ENCODE peak calls at places on chromosomes 7 and 10, in seven cellular contexts. One of them, this sample, is unnamed.

GRCh38 chr10:86782691-86783418 is 26.4 kb downstream of the BMPR1A start:
- DNase-seq in IMR-90: no peak
- DNase-seq in heart left ventricle: no peak
- DNase-seq in GM12892: no peak
- DNase-seq in tibial nerve: no peak
- DNase-seq in ovary: no peak
- DNase-seq in transverse colon: no peak
- DNase-seq in this sample: no peak

GRCh38 chr7:143958781-143959180 is 4.1 kb downstream of the OR2F1 start:
- DNase-seq in IMR-90: peak; percentile 39
- DNase-seq in heart left ventricle: no peak
- DNase-seq in GM12892: no peak
- DNase-seq in tibial nerve: no peak
- DNase-seq in ovary: no peak
- DNase-seq in transverse colon: no peak
- DNase-seq in this sample: no peak

GRCh38 chr7:8442814-8443304 is 9.4 kb downstream of the NXPH1 start:
- DNase-seq in IMR-90: no peak
- DNase-seq in heart left ventricle: peak; percentile 37
- DNase-seq in GM12892: no peak
- DNase-seq in tibial nerve: no peak
- DNase-seq in ovary: no peak
- DNase-seq in transverse colon: no peak
- DNase-seq in this sample: peak; percentile 73

GRCh38 chr7:12565873-12566272 is 4.6 kb upstream of the SCIN start:
- DNase-seq in IMR-90: no peak
- DNase-seq in heart left ventricle: no peak
- DNase-seq in GM12892: no peak
- DNase-seq in tibial nerve: no peak
- DNase-seq in ovary: no peak
- DNase-seq in transverse colon: no peak
- DNase-seq in this sample: no peak

GRCh38 chr7:13336227-13336626 is 648.8 kb downstream of the ARL4A start:
- DNase-seq in IMR-90: peak; percentile 29
- DNase-seq in heart left ventricle: no peak
- DNase-seq in GM12892: no peak
- DNase-seq in tibial nerve: no peak
- DNase-seq in ovary: no peak
- DNase-seq in transverse colon: no peak
- DNase-seq in this sample: no peak

GRCh38 chr10:113585949-113586348 is 33.1 kb downstream of the HABP2 start:
- DNase-seq in IMR-90: no peak
- DNase-seq in heart left ventricle: no peak
- DNase-seq in GM12892: no peak
- DNase-seq in tibial nerve: no peak
- DNase-seq in ovary: no peak
- DNase-seq in transverse colon: no peak
- DNase-seq in this sample: no peak

GRCh38 chr7:98988641-98989040 is 110.3 kb downstream of the TRRAP start:
- DNase-seq in IMR-90: no peak
- DNase-seq in heart left ventricle: no peak
- DNase-seq in GM12892: no peak
- DNase-seq in tibial nerve: no peak
- DNase-seq in ovary: no peak
- DNase-seq in transverse colon: no peak
- DNase-seq in this sample: peak; percentile 38

GRCh38 chr10:35912615-35913170 is 270.6 kb upstream of the FZD8 start:
- DNase-seq in IMR-90: peak; percentile 82
- DNase-seq in heart left ventricle: no peak
- DNase-seq in GM12892: no peak
- DNase-seq in tibial nerve: no peak
- DNase-seq in ovary: no peak
- DNase-seq in transverse colon: no peak
- DNase-seq in this sample: no peak

GRCh38 chr10:121413951-121414350 is 184.3 kb downstream of the FGFR2 start:
- DNase-seq in IMR-90: no peak
- DNase-seq in heart left ventricle: no peak
- DNase-seq in GM12892: no peak
- DNase-seq in tibial nerve: no peak
- DNase-seq in ovary: no peak
- DNase-seq in transverse colon: no peak
- DNase-seq in this sample: no peak

GRCh38 chr7:23136216-23136615 is 30.6 kb downstream of the KLHL7 start:
- DNase-seq in IMR-90: peak; percentile 72
- DNase-seq in heart left ventricle: no peak
- DNase-seq in GM12892: no peak
- DNase-seq in tibial nerve: no peak
- DNase-seq in ovary: no peak
- DNase-seq in transverse colon: no peak
- DNase-seq in this sample: no peak

GRCh38 chr10:102581401-102581800 is 62.9 kb upstream of the TRIM8 start:
- DNase-seq in IMR-90: no peak
- DNase-seq in heart left ventricle: no peak
- DNase-seq in GM12892: no peak
- DNase-seq in tibial nerve: no peak
- DNase-seq in ovary: no peak
- DNase-seq in transverse colon: no peak
- DNase-seq in this sample: no peak

GRCh38 chr10:27319752-27320561 is 79.4 kb upstream of the ACBD5 start:
- DNase-seq in IMR-90: peak; percentile 6
- DNase-seq in heart left ventricle: peak; percentile 50
- DNase-seq in GM12892: peak; percentile 32
- DNase-seq in tibial nerve: peak; percentile 58
- DNase-seq in ovary: no peak
- DNase-seq in transverse colon: peak; percentile 49
- DNase-seq in this sample: peak; percentile 52

GRCh38 chr7:73876361-73876760 is 15.4 kb downstream of the TMEM270 start:
- DNase-seq in IMR-90: no peak
- DNase-seq in heart left ventricle: no peak
- DNase-seq in GM12892: no peak
- DNase-seq in tibial nerve: no peak
- DNase-seq in ovary: no peak
- DNase-seq in transverse colon: no peak
- DNase-seq in this sample: no peak

GRCh38 chr10:99660662-99661369 is 1.5 kb downstream of the ENTPD7 start:
- DNase-seq in IMR-90: peak; percentile 14
- DNase-seq in heart left ventricle: no peak
- DNase-seq in GM12892: no peak
- DNase-seq in tibial nerve: no peak
- DNase-seq in ovary: no peak
- DNase-seq in transverse colon: no peak
- DNase-seq in this sample: no peak

GRCh38 chr10:99659868-99660366 is 608 bp downstream of the ENTPD7 start:
- DNase-seq in IMR-90: no peak
- DNase-seq in heart left ventricle: no peak
- DNase-seq in GM12892: no peak
- DNase-seq in tibial nerve: no peak
- DNase-seq in ovary: no peak
- DNase-seq in transverse colon: peak; percentile 11
- DNase-seq in this sample: no peak

GRCh38 chr10:99661370-99661749 is 2.1 kb downstream of the ENTPD7 start:
- DNase-seq in IMR-90: peak; percentile 93
- DNase-seq in heart left ventricle: no peak
- DNase-seq in GM12892: no peak
- DNase-seq in tibial nerve: no peak
- DNase-seq in ovary: no peak
- DNase-seq in transverse colon: no peak
- DNase-seq in this sample: no peak

GRCh38 chr10:99658622-99659030 is 683 bp upstream of the ENTPD7 start:
- DNase-seq in IMR-90: peak; percentile 55
- DNase-seq in heart left ventricle: peak; percentile 18
- DNase-seq in GM12892: no peak
- DNase-seq in tibial nerve: no peak
- DNase-seq in ovary: peak; percentile 34
- DNase-seq in transverse colon: peak; percentile 68
- DNase-seq in this sample: peak; percentile 72

DNA sequence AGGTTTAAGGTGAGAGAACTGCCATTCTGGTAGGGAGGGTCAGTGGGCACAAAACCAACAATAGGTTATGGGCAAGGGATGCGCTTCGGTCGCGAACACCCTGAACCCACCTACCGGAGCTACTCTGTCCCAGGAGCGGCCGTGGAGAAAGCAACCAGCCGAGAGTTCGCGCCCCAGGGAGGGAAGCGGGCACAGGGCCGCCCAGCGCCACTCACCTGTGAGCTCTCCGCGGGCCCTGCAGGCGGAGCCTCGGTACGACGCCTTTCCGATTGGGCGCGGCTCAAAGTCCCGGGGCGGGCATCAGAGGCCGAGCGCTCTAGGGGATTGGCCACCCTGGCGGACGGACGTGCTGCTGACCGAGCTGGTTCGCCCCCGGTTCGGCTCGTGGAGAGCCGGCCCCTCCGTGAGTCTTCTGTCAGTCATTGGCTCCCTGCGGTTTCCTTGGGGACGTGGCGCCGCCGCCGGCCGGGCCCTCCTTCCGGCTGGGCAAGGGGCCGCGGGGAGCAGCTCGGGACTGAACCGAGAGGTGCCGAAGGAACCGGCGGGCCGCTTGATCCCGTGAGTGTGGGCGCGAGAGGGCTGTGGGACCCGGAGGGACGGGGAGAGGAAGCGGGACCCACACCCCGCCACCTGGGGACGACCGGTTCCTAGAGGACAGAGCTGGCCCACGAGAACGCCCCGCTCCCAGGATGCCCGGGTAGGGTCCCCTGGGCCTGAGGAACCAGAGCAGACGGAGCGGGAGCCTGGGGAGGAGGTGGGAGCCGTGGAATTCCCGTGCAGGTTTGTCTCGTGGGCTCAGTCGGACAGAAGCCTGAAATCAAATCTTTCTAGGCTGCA is at the start of gene ENTPD7:
- DNase-seq in IMR-90: peak; percentile 95
- DNase-seq in heart left ventricle: peak; percentile 95
- DNase-seq in GM12892: peak; percentile 98
- DNase-seq in tibial nerve: peak; percentile 75
- DNase-seq in ovary: peak; percentile 90
- DNase-seq in transverse colon: peak; percentile 97
- DNase-seq in this sample: peak; percentile 98
- TF ChIP-seq POLR2A in IMR-90: peak; percentile 88
- TF ChIP-seq POLR2A in heart left ventricle: no peak
- TF ChIP-seq POLR2A in GM12892: peak; percentile 60
- TF ChIP-seq POLR2A in tibial nerve: peak; percentile 33
- TF ChIP-seq POLR2A in ovary: no peak
- TF ChIP-seq POLR2A in transverse colon: peak; percentile 53
- TF ChIP-seq POLR2A in this sample: peak; percentile 23

DNA sequence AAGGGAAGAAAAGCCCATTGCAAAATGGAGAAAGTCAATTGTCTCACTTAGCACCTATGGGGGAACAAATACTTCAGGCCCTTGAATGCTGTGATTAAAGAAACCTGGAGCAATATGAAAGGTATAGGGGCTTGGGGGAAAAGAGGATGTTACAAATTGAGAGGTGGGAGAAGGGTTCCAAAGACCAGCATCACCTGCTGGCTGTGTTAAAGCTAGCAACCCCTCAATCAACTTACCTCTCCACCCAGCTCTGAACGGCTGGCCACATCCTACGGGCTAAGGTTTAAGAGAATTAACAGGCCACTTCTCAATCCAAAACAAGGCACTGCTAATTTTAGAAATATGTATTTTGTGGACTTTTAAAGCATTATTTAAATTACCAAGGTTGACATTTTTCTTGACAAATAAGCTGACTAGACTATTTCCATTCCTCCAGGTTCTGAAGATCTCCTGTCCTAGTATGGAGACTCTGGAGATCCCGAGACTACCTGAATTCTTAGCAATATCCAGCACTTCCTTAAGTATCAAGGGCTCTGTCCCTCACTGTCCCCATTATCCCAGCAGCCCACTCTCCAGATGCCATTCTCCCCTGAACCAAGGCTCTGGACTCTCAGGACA is 976 bp upstream of the H2BK1 start:
- DNase-seq in IMR-90: no peak
- DNase-seq in heart left ventricle: no peak
- DNase-seq in GM12892: no peak
- DNase-seq in tibial nerve: no peak
- DNase-seq in ovary: no peak
- DNase-seq in transverse colon: no peak
- DNase-seq in this sample: no peak
- TF ChIP-seq POLR2A in IMR-90: no peak
- TF ChIP-seq POLR2A in heart left ventricle: no peak
- TF ChIP-seq POLR2A in GM12892: no peak
- TF ChIP-seq POLR2A in tibial nerve: no peak
- TF ChIP-seq POLR2A in ovary: no peak
- TF ChIP-seq POLR2A in transverse colon: no peak
- TF ChIP-seq POLR2A in this sample: no peak

GRCh38 chr10:15836797-15837196 is 23.5 kb downstream of the MINDY3 start:
- DNase-seq in IMR-90: no peak
- DNase-seq in heart left ventricle: no peak
- DNase-seq in GM12892: no peak
- DNase-seq in tibial nerve: no peak
- DNase-seq in ovary: no peak
- DNase-seq in transverse colon: no peak
- DNase-seq in this sample: no peak

GRCh38 chr10:15843705-15844104 is 16.6 kb downstream of the MINDY3 start:
- DNase-seq in IMR-90: no peak
- DNase-seq in heart left ventricle: no peak
- DNase-seq in GM12892: no peak
- DNase-seq in tibial nerve: no peak
- DNase-seq in ovary: no peak
- DNase-seq in transverse colon: no peak
- DNase-seq in this sample: no peak

GRCh38 chr10:15844517-15844916 is 15.8 kb downstream of the MINDY3 start:
- DNase-seq in IMR-90: no peak
- DNase-seq in heart left ventricle: no peak
- DNase-seq in GM12892: no peak
- DNase-seq in tibial nerve: no peak
- DNase-seq in ovary: no peak
- DNase-seq in transverse colon: no peak
- DNase-seq in this sample: no peak

GRCh38 chr10:15847481-15847880 is 12.8 kb downstream of the MINDY3 start:
- DNase-seq in IMR-90: no peak
- DNase-seq in heart left ventricle: no peak
- DNase-seq in GM12892: no peak
- DNase-seq in tibial nerve: no peak
- DNase-seq in ovary: no peak
- DNase-seq in transverse colon: no peak
- DNase-seq in this sample: no peak

GRCh38 chr10:15842493-15843169 is 17.7 kb downstream of the MINDY3 start:
- DNase-seq in IMR-90: peak; percentile 33
- DNase-seq in heart left ventricle: no peak
- DNase-seq in GM12892: no peak
- DNase-seq in tibial nerve: no peak
- DNase-seq in ovary: no peak
- DNase-seq in transverse colon: no peak
- DNase-seq in this sample: no peak
- TF ChIP-seq POLR2A in IMR-90: no peak
- TF ChIP-seq POLR2A in heart left ventricle: no peak
- TF ChIP-seq POLR2A in GM12892: no peak
- TF ChIP-seq POLR2A in tibial nerve: no peak
- TF ChIP-seq POLR2A in ovary: no peak
- TF ChIP-seq POLR2A in transverse colon: no peak
- TF ChIP-seq POLR2A in this sample: no peak

DNA sequence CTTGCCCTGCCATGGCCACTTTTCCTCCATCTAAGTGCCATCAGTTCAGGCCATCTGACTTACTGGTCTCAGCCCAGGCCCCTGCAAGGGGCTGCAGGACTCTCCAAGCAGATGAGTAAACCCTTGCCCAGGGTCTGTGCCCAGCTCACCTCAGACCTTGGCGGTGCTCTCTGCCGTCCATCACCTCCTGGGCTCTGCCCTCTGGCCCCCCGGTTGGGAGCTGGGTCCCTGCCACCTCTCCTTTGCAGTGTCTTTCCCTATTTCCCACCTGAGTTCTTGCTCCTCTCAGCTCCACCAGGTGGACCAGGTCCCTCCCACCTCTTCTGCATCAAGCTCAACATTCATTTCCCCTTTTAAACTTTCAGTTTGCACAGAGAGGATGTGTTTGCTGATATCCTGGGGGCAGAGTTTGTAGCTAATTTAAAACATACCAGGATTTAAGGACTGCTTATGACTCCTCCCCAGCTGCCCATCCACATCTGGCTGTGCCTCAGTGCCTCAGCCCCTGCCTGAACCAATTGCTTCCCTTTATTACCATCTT is 135.5 kb downstream of the SLIT1 start:
- DNase-seq in IMR-90: no peak
- DNase-seq in heart left ventricle: no peak
- DNase-seq in GM12892: no peak
- DNase-seq in tibial nerve: no peak
- DNase-seq in ovary: no peak
- DNase-seq in transverse colon: no peak
- DNase-seq in this sample: no peak
- TF ChIP-seq POLR2A in IMR-90: no peak
- TF ChIP-seq POLR2A in heart left ventricle: no peak
- TF ChIP-seq POLR2A in GM12892: no peak
- TF ChIP-seq POLR2A in tibial nerve: no peak
- TF ChIP-seq POLR2A in ovary: no peak
- TF ChIP-seq POLR2A in transverse colon: no peak
- TF ChIP-seq POLR2A in this sample: no peak

This sample was measured in adrenal gland.